ENCODE peak calls at places on chromosomes 12 and 14, in five cellular contexts. C is AG09309; J is foreskin keratinocyte; R is B cell; S is CD8-positive, alpha-beta T cell. V is an unnamed sample.

GRCh38 chr12:75561921-75562320 is 50.5 kb upstream of the KRR1 start:
- DNase-seq in R (no peak), J (no peak), S (no peak), C (no peak), V (no peak)

GRCh38 chr12:21934173-21934572 is 7.1 kb downstream of the ABCC9 start:
- DNase-seq in S (no peak), R (no peak), C (no peak), J (peak; percentile 37), V (no peak)

GRCh38 chr14:91142214-91142668 is 28.4 kb downstream of the DGLUCY start:
- DNase-seq in J (no peak), C (no peak), S (no peak), R (peak; percentile 74), V (peak; percentile 63)

GRCh38 chr12:97968641-97969171 is 506.1 kb downstream of the RMST start:
- DNase-seq in C (no peak), R (no peak), J (no peak), S (no peak), V (no peak)

GRCh38 chr12:124927325-124928094 is 13.1 kb upstream of the UBC start:
- DNase-seq in R (peak; percentile 79), C (no peak), S (peak; percentile 91), J (peak; percentile 92), V (peak; percentile 85)

GRCh38 chr12:45553204-45553603 is 176.3 kb upstream of the ARID2 start:
- DNase-seq in C (no peak), J (peak; percentile 70), S (no peak), R (no peak), V (no peak)

GRCh38 chr12:53232641-53233538 is 881 bp upstream of the RARG start:
- DNase-seq in R (peak; percentile 62), S (peak; percentile 41), J (peak; percentile 84), C (no peak), V (no peak)

GRCh38 chr14:103123634-103124500 is 606 bp downstream of the TNFAIP2 start:
- DNase-seq in C (no peak), S (no peak), R (peak; percentile 68), J (no peak), V (no peak)

GRCh38 chr14:64092940-64093339 is 201.2 kb downstream of the ESR2 start:
- DNase-seq in R (no peak), S (no peak), J (no peak), C (no peak), V (no peak)

GRCh38 chr14:55948399-55948798 is 169.8 kb upstream of the PELI2 start:
- DNase-seq in S (no peak), C (no peak), J (no peak), R (no peak), V (no peak)

GRCh38 chr14:94100847-94101246 is 9.7 kb upstream of the IFI27 start:
- DNase-seq in R (no peak), J (peak; percentile 49), C (no peak), S (no peak), V (no peak)

GRCh38 chr12:87270894-87271293 is 758.3 kb downstream of the C12orf50 start:
- DNase-seq in C (no peak), S (no peak), J (peak; percentile 21), R (no peak), V (no peak)

GRCh38 chr14:106044949-106045596 is 518.7 kb downstream of the TMEM121 start:
- DNase-seq in S (peak; percentile 80), R (peak; percentile 14), J (no peak), C (no peak), V (no peak)

GRCh38 chr14:103716091-103716801 is 636 bp downstream of the ZFYVE21 start:
- DNase-seq in R (no peak), J (no peak), S (no peak), C (no peak), V (no peak)

GRCh38 chr12:112752298-112752697 is 39.2 kb upstream of the RPH3A start:
- DNase-seq in J (no peak), R (no peak), S (no peak), C (no peak), V (no peak)

GRCh38 chr14:29740491-29740890 is 187.2 kb downstream of the PRKD1 start:
- DNase-seq in R (no peak), J (no peak), S (no peak), C (no peak), V (no peak)

GRCh38 chr14:96194657-96195431 is 9.8 kb upstream of the BDKRB2 start:
- DNase-seq in R (no peak), J (no peak), S (no peak), C (no peak), V (no peak)

GRCh38 chr14:55588259-55588699 is 8.3 kb downstream of the KTN1 start:
- DNase-seq in J (no peak), C (no peak), R (no peak), S (no peak), V (no peak)

GRCh38 chr12:39272934-39273770 is 169.8 kb downstream of the KIF21A start:
- DNase-seq in J (peak; percentile 23), C (peak; percentile 4), S (no peak), R (peak; percentile 19), V (peak; percentile 38)

GRCh38 chr12:102833687-102834435 is 83.2 kb downstream of the PAH start:
- DNase-seq in C (no peak), S (no peak), R (no peak), J (peak; percentile 6), V (no peak)

GRCh38 chr14:97350894-97351713 is 553.9 kb downstream of the VRK1 start:
- DNase-seq in S (no peak), C (no peak), J (no peak), R (no peak), V (no peak)

GRCh38 chr12:30823140-30823669 is 68.5 kb upstream of the CAPRIN2 start:
- DNase-seq in S (peak; percentile 18), C (no peak), R (peak; percentile 63), J (no peak), V (no peak)

GRCh38 chr12:92928431-92928961 is 599 bp downstream of the EEA1 start:
- DNase-seq in R (peak; percentile 55), C (no peak), S (peak; percentile 48), J (peak; percentile 47), V (peak; percentile 49)

GRCh38 chr14:103517626-103518415 is 4.8 kb downstream of the CKB start:
- DNase-seq in J (no peak), R (peak; percentile 28), S (no peak), C (no peak), V (no peak)

GRCh38 chr14:61254803-61255526 is 26.2 kb downstream of the TMEM30B start:
- DNase-seq in C (no peak), S (no peak), R (no peak), J (no peak), V (no peak)

GRCh38 chr14:59131926-59132763 is 56.3 kb upstream of the DAAM1 start:
- DNase-seq in R (no peak), S (no peak), C (no peak), J (no peak), V (no peak)

GRCh38 chr12:93245543-93245942 is 132.2 kb upstream of the NUDT4 start:
- DNase-seq in J (no peak), S (peak; percentile 50), C (no peak), R (no peak), V (peak; percentile 83)

GRCh38 chr12:14399871-14400270 is 34.4 kb downstream of the ATF7IP start:
- DNase-seq in J (peak; percentile 72), R (no peak), S (no peak), C (no peak), V (no peak)

GRCh38 chr14:101198398-101199027 is 295.0 kb upstream of the RTL1 start:
- DNase-seq in S (no peak), R (no peak), J (no peak), C (no peak), V (no peak)

GRCh38 chr12:92654929-92655328 is 47.9 kb upstream of the PLEKHG7 start:
- DNase-seq in S (no peak), C (peak; percentile 34), J (peak; percentile 3), R (no peak), V (no peak)

DNA sequence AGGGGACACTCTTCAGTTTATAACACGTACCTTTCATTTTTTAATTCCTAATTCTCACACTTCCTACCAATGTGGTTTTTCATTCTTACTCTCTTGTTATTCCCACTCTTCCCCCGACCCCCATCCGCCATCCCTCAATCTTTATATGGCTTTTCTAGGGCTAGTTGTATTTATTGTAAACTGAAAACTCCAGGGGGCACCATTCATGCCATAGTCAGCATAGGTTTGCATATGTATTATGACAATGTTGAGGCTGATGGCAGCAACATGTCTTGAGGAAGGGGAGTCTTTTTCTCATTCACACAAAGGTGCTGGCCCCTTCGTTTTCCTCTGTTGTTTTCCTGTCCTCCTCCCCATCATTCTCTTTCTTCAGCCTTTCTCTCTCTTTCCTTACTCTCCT is 27.7 kb upstream of the LTA4H start:
- DNase-seq in R (no peak), S (no peak), C (no peak), J (no peak), V (peak; percentile 25)
- TF ChIP-seq CTCF in R (no peak), S (no peak), C (peak; percentile 10), J (peak; percentile 49), V (peak; percentile 61)

GRCh38 chr14:69413483-69413882 is 15.0 kb downstream of the SLC39A9 start:
- DNase-seq in C (no peak), S (no peak), J (no peak), R (no peak), V (no peak)
- TF ChIP-seq CTCF in C (no peak), S (no peak), J (no peak), R (no peak), V (no peak)

GRCh38 chr14:53472306-53472705 is 319.2 kb upstream of the DDHD1 start:
- DNase-seq in J (no peak), C (no peak), S (no peak), R (no peak), V (no peak)

GRCh38 chr14:53478174-53478573 is 325.1 kb upstream of the DDHD1 start:
- DNase-seq in R (no peak), S (no peak), C (no peak), J (no peak), V (no peak)

GRCh38 chr14:53468876-53469275 is 315.8 kb upstream of the DDHD1 start:
- DNase-seq in J (peak; percentile 61), S (no peak), C (no peak), R (no peak), V (no peak)

GRCh38 chr14:53470351-53471043 is 317.4 kb upstream of the DDHD1 start:
- DNase-seq in J (peak; percentile 29), C (peak; percentile 21), R (no peak), S (no peak), V (no peak)

DNA sequence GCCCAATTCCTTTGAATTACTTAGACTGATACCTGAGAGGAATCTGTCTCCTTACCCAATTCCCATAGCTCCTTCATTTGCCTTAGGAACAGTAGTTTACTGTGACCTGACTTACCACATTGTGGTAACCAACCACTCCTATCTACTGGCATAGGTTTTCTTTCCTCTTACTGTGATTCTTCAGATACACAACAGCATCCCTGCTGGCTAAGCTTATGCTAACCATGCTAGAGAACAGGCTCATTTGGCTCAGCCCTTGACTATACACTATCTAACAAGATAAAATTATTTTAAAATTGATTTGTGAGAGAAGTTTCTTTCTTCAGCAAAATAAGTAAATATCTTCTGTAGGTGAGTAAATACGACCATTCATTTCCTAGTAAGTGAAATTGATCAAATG is 320.4 kb upstream of the DDHD1 start:
- DNase-seq in S (no peak), R (no peak), J (no peak), C (no peak), V (no peak)
- TF ChIP-seq CTCF in S (no peak), R (no peak), J (no peak), C (no peak), V (no peak)

GRCh38 chr12:113955109-113955970 is 10.8 kb downstream of the RBM19 start:
- DNase-seq in J (peak; percentile 12), R (no peak), S (no peak), C (no peak), V (peak; percentile 7)
- TF ChIP-seq CTCF in J (peak; percentile 58), R (no peak), S (no peak), C (peak; percentile 59), V (peak; percentile 63)

GRCh38 chr12:83451189-83451588 is 764.5 kb downstream of the TMTC2 start:
- DNase-seq in S (no peak), R (no peak), J (no peak), C (no peak), V (no peak)
- TF ChIP-seq CTCF in S (no peak), R (no peak), J (no peak), C (no peak), V (no peak)

V was measured in OCI-LY7.